ENCODE peak calls at places on chromosomes 3 and 15, in ten cellular contexts. I is neuronal stem cell, F is suprapubic skin, J is SJSA1, P is coronary artery, V is psoas muscle, G is ovary, E is brain microvascular endothelial cell, W is iPS DF 6.9, B is aorta. Z is an unnamed sample.
A peak's percentile ranks its signal among the peaks of the same experiment; 100 is the strongest.

GRCh38 chr3:115071122-115071521 is 76.0 kb downstream of the ZBTB20 start:
- DNase-seq in P (no peak), V (no peak), W (no peak), I (no peak), E (no peak), J (no peak), F (no peak), G (no peak), B (no peak), Z (no peak)

GRCh38 chr3:151446002-151446340 is 14.9 kb downstream of the IGSF10 start:
- DNase-seq in F (no peak), J (no peak), E (no peak), V (no peak), B (no peak), W (no peak), G (no peak), P (no peak), I (no peak), Z (no peak)

GRCh38 chr3:184360834-184361531 is 422 bp downstream of the CLCN2 start:
- DNase-seq in J (no peak), E (no peak), B (no peak), P (no peak), G (no peak), F (peak; percentile 73), I (no peak), W (no peak), V (no peak), Z (no peak)

GRCh38 chr3:30607032-30607833 is 832 bp downstream of the TGFBR2 start:
- DNase-seq in J (peak; percentile 50), E (no peak), P (peak; percentile 87), G (peak; percentile 55), F (peak; percentile 87), I (peak; percentile 11), W (no peak), V (peak; percentile 67), B (peak; percentile 84), Z (peak; percentile 95)

GRCh38 chr3:64344721-64345207 is 119.5 kb upstream of the PRICKLE2 start:
- DNase-seq in E (peak; percentile 72), W (peak; percentile 52), P (no peak), B (no peak), I (no peak), F (no peak), V (no peak), J (peak; percentile 59), G (no peak), Z (peak; percentile 90)

GRCh38 chr3:104628185-104628789 is 738.4 kb upstream of the ALCAM start:
- DNase-seq in E (peak; percentile 57), G (no peak), J (no peak), F (no peak), I (peak; percentile 5), P (no peak), B (no peak), W (no peak), V (no peak), Z (no peak)

GRCh38 chr3:8756671-8757070 is 12.7 kb downstream of the OXTR start:
- DNase-seq in B (no peak), E (no peak), V (no peak), J (no peak), G (no peak), I (no peak), P (no peak), W (no peak), F (no peak), Z (no peak)

GRCh38 chr15:68640791-68641331 is 62.1 kb downstream of the CORO2B start:
- DNase-seq in I (no peak), G (peak; percentile 83), E (no peak), P (peak; percentile 69), J (no peak), B (no peak), V (no peak), F (peak; percentile 66), W (no peak), Z (no peak)

GRCh38 chr3:17213102-17213501 is 328.3 kb downstream of the PLCL2 start:
- DNase-seq in I (no peak), J (no peak), P (no peak), W (no peak), B (no peak), G (no peak), F (no peak), V (no peak), E (no peak), Z (no peak)

GRCh38 chr3:184539801-184540440 is 21.7 kb upstream of the EPHB3 start:
- DNase-seq in B (no peak), G (no peak), V (no peak), I (no peak), J (no peak), P (no peak), W (no peak), F (no peak), E (no peak), Z (peak; percentile 37)

GRCh38 chr3:112984485-112984884 is 6.3 kb upstream of the GTPBP8 start:
- DNase-seq in V (no peak), F (no peak), I (no peak), W (no peak), E (no peak), G (no peak), B (no peak), P (no peak), J (no peak), Z (no peak)

GRCh38 chr15:52124270-52124878 is 11.8 kb upstream of the BCL2L10 start:
- DNase-seq in J (no peak), E (peak; percentile 55), P (no peak), V (no peak), B (no peak), I (no peak), W (no peak), F (no peak), G (no peak), Z (no peak)

GRCh38 chr15:78178056-78178455 is 28.9 kb downstream of the IDH3A start:
- DNase-seq in E (no peak), P (no peak), G (no peak), F (no peak), B (no peak), W (no peak), J (no peak), I (no peak), V (no peak), Z (no peak)

GRCh38 chr15:47003568-47003967 is 713.7 kb upstream of the SEMA6D start:
- DNase-seq in F (no peak), W (no peak), B (no peak), I (no peak), J (no peak), V (no peak), P (no peak), G (no peak), E (no peak), Z (no peak)

GRCh38 chr3:48388966-48389365 is 16.9 kb downstream of the FBXW12 start:
- DNase-seq in B (no peak), V (no peak), W (no peak), E (no peak), J (no peak), P (no peak), F (no peak), I (no peak), G (no peak), Z (peak; percentile 86)

GRCh38 chr3:18474202-18474601 is 49.1 kb upstream of the SATB1 start:
- DNase-seq in F (no peak), E (no peak), B (no peak), I (no peak), G (no peak), P (no peak), W (no peak), J (no peak), V (no peak), Z (no peak)

GRCh38 chr3:180983136-180983535 is 6.4 kb downstream of the DNAJC19 start:
- DNase-seq in G (no peak), E (no peak), W (no peak), P (no peak), V (no peak), J (no peak), I (no peak), B (no peak), F (no peak), Z (no peak)

GRCh38 chr3:134644731-134645514 is 5.9 kb downstream of the KY start:
- DNase-seq in J (no peak), P (peak; percentile 68), V (peak; percentile 41), F (no peak), W (no peak), B (no peak), E (no peak), G (no peak), I (no peak), Z (no peak)

GRCh38 chr3:173739716-173740115 is 342.2 kb downstream of the NLGN1 start:
- DNase-seq in P (no peak), E (no peak), W (no peak), V (no peak), F (no peak), G (no peak), J (no peak), I (no peak), B (no peak), Z (no peak)

GRCh38 chr15:92637621-92638020 is 18.0 kb downstream of the FAM174B start:
- DNase-seq in G (no peak), I (no peak), F (no peak), J (peak; percentile 26), V (no peak), B (no peak), W (no peak), P (no peak), E (no peak), Z (no peak)

GRCh38 chr3:124841517-124841916 is 45.6 kb downstream of the ITGB5 start:
- DNase-seq in V (no peak), P (no peak), W (no peak), I (no peak), B (no peak), E (no peak), G (no peak), J (no peak), F (no peak), Z (no peak)
- H3K27ac ChIP-seq in V (no peak overlapping the region), P (peak overlapping the region; percentile 60), W (no peak overlapping the region), I (no peak overlapping the region), B (no peak overlapping the region), E (no peak overlapping the region), G (no peak overlapping the region), J (no peak overlapping the region), F (no peak overlapping the region), Z (no peak overlapping the region)

GRCh38 chr15:40317580-40317979 is 5.9 kb upstream of the INAFM2 start:
- DNase-seq in V (no peak), B (no peak), E (no peak), J (no peak), F (no peak), W (no peak), P (no peak), G (no peak), I (no peak), Z (no peak)
- H3K27ac ChIP-seq in V (no peak overlapping the region), B (no peak overlapping the region), E (no peak overlapping the region), J (no peak overlapping the region), F (no peak overlapping the region), W (no peak overlapping the region), P (no peak overlapping the region), G (no peak overlapping the region), I (no peak overlapping the region), Z (no peak overlapping the region)

GRCh38 chr15:100959066-100960050 is 40.2 kb downstream of the LRRK1 start:
- DNase-seq in G (no peak), P (no peak), J (no peak), I (no peak), F (no peak), V (no peak), W (no peak), E (no peak), B (no peak), Z (no peak)

GRCh38 chr15:100958326-100959065 is 39.3 kb downstream of the LRRK1 start:
- DNase-seq in P (no peak), G (no peak), F (no peak), E (peak; percentile 14), B (no peak), W (no peak), J (peak; percentile 70), V (no peak), I (no peak), Z (no peak)
- H3K27ac ChIP-seq in P (no peak overlapping the region), G (no peak overlapping the region), F (no peak overlapping the region), E (peak overlapping the region; percentile 81), B (no peak overlapping the region), W (no peak overlapping the region), J (peak overlapping the region; percentile 86), V (no peak overlapping the region), I (no peak overlapping the region), Z (no peak overlapping the region)

GRCh38 chr15:82535566-82536408 is 4.5 kb downstream of the RPS17 start:
- DNase-seq in P (no peak), E (no peak), B (no peak), W (no peak), I (no peak), V (no peak), G (no peak), F (no peak), J (peak; percentile 20), Z (no peak)
- H3K27ac ChIP-seq in P (no peak overlapping the region), E (no peak overlapping the region), B (no peak overlapping the region), W (no peak overlapping the region), I (peak overlapping the region; percentile 11), V (peak overlapping the region; percentile 23), G (no peak overlapping the region), F (no peak overlapping the region), J (no peak overlapping the region), Z (no peak overlapping the region)

Z was measured in esophagus muscularis mucosa.